ENCODE peak calls at places on chromosomes 12 and 14, in ten cellular contexts. A, D, J, Q, V, U, T, Y, K and G are unnamed samples.

GRCh38 chr12:49274396-49275069 is 9.7 kb downstream of the TUBA1C start:
- DNase-seq in U (no peak), J (no peak), V (no peak), K (no peak), Q (peak; percentile 16), A (no peak), Y (no peak), T (no peak), D (no peak), G (no peak)

GRCh38 chr12:67977668-67978067 is 11.6 kb upstream of the IFNG-AS1 start:
- DNase-seq in T (no peak), K (no peak), J (no peak), Q (no peak), Y (no peak), D (no peak), U (no peak), A (no peak), V (no peak), G (no peak)

GRCh38 chr12:68932701-68933563 is at the start of gene CPM:
- DNase-seq in Y (peak; percentile 91), J (peak; percentile 75), Q (peak; percentile 92), K (peak; percentile 58), D (peak; percentile 84), A (peak; percentile 52), V (peak; percentile 49), T (peak; percentile 28), U (peak; percentile 71), G (peak; percentile 90)

GRCh38 chr12:3973939-3974644 is 100.9 kb upstream of the PARP11 start:
- DNase-seq in D (no peak), T (no peak), Q (no peak), K (no peak), V (peak; percentile 33), J (peak; percentile 5), U (no peak), Y (no peak), A (no peak), G (peak; percentile 10)

GRCh38 chr12:107207931-107208515 is 114.7 kb upstream of the CRY1 start:
- DNase-seq in Q (no peak), Y (no peak), K (no peak), A (no peak), T (no peak), U (no peak), V (no peak), J (no peak), D (no peak), G (no peak)

GRCh38 chr14:39977198-39977597 is 545.0 kb upstream of the FBXO33 start:
- DNase-seq in Q (no peak), T (no peak), V (no peak), A (no peak), J (no peak), Y (no peak), K (no peak), U (no peak), D (no peak), G (no peak)

GRCh38 chr12:92553389-92553788 is 149.4 kb upstream of the PLEKHG7 start:
- DNase-seq in Y (no peak), A (no peak), K (no peak), J (peak; percentile 72), D (peak; percentile 70), T (peak; percentile 72), Q (no peak), V (peak; percentile 97), U (no peak), G (no peak)

GRCh38 chr12:55682087-55682796 is 25.5 kb downstream of the ITGA7 start:
- DNase-seq in T (no peak), Q (no peak), V (no peak), D (no peak), A (no peak), K (no peak), Y (no peak), U (no peak), J (no peak), G (no peak)

GRCh38 chr12:110355080-110355479 is 48.4 kb downstream of the ANAPC7 start:
- DNase-seq in A (peak; percentile 43), Y (no peak), V (peak; percentile 63), D (peak; percentile 47), T (peak; percentile 16), J (no peak), K (peak; percentile 74), U (peak; percentile 15), Q (no peak), G (peak; percentile 82)

GRCh38 chr14:67569011-67569650 is 30.9 kb downstream of the PIGH start:
- DNase-seq in U (no peak), K (peak; percentile 12), D (peak; percentile 63), V (no peak), Y (peak; percentile 25), Q (peak; percentile 55), A (no peak), T (no peak), J (no peak), G (peak; percentile 84)

GRCh38 chr12:104656921-104657320 is 200.2 kb downstream of the CHST11 start:
- DNase-seq in Y (no peak), D (no peak), T (peak; percentile 18), V (peak; percentile 15), Q (no peak), K (no peak), A (no peak), J (no peak), U (no peak), G (no peak)

GRCh38 chr14:79658224-79658623 is 553.1 kb downstream of the DIO2 start:
- DNase-seq in T (no peak), A (no peak), V (no peak), J (no peak), U (no peak), K (no peak), Q (no peak), Y (no peak), D (peak; percentile 9), G (no peak)

DNA sequence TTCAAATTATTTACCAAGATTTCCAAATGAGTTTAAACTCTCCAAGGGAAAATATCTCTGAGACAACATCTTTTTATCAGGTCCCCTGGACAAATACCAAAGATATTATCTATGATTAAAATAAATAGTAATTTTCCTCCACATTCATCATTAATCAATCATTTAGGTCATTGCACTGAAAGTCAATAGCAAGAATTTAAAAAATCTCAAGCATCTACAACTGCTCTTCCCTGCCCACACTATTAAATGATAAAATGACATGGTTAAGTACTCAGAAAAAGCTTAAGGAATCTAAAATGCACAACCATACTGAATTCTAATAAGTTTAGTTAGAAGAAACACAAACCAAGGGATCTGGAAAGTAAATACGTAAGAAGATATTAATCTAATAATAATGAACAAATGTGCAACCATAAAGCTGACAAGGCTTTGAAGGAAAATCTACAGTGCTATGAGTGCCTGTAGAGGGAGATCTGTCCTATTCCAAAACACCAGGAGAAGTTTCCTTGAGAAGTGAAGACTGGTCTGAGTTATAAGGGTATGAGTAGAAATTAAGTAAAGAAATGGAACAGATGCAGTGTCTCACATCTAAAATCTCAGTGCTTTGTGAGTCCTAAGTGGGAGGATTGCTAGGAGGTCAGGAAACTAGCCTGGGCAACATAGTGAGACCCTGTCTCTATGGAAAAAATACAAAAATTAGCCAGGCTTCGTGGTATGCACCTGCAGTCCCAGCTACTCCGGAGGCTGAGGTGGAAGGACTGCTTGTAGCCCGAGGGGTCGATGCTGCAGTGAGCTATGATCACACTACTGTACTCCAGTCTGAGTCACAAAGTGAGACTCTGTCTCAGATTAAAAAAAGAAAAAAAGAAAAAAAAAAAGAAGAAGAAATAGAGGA is 19.2 kb downstream of the INTS13 start:
- DNase-seq in Y (no peak), V (no peak), J (no peak), T (peak; percentile 21), A (peak; percentile 4), D (no peak), U (no peak), Q (no peak), K (no peak), G (no peak)
- H3K36me3 ChIP-seq in Y (peaks cover 51% of the 10 kb centered on the region), V (peaks cover 9% of the 10 kb centered on the region), J (no peaks in the 10 kb centered on the region), T (peaks cover 8% of the 10 kb centered on the region), A (peaks cover 45% of the 10 kb centered on the region), D (peaks cover 40% of the 10 kb centered on the region), U (peaks cover 21% of the 10 kb centered on the region), Q (peaks cover 50% of the 10 kb centered on the region), K (peaks cover 72% of the 10 kb centered on the region), G (peaks cover 9% of the 10 kb centered on the region)

GRCh38 chr12:116075251-116075650 is 202.2 kb downstream of the MED13L start:
- DNase-seq in D (no peak), Q (no peak), T (no peak), K (no peak), U (no peak), Y (no peak), J (no peak), A (no peak), V (no peak), G (no peak)

GRCh38 chr12:116077431-116077830 is 200.1 kb downstream of the MED13L start:
- DNase-seq in K (no peak), T (no peak), Q (no peak), A (no peak), D (no peak), V (no peak), Y (no peak), U (no peak), J (no peak), G (no peak)

GRCh38 chr12:116076399-116076798 is 201.1 kb downstream of the MED13L start:
- DNase-seq in D (no peak), V (peak; percentile 31), K (no peak), J (no peak), T (no peak), Q (no peak), U (no peak), A (no peak), Y (no peak), G (no peak)

GRCh38 chr12:116078396-116078795 is 199.1 kb downstream of the MED13L start:
- DNase-seq in T (no peak), Q (no peak), V (no peak), D (no peak), A (no peak), U (no peak), J (no peak), K (no peak), Y (no peak), G (no peak)

GRCh38 chr12:116074686-116075085 is 202.8 kb downstream of the MED13L start:
- DNase-seq in V (no peak), Y (no peak), D (no peak), T (no peak), J (no peak), A (no peak), Q (no peak), U (no peak), K (no peak), G (no peak)
- H3K36me3 ChIP-seq in V (no peaks in the 10 kb centered on the region), Y (no peaks in the 10 kb centered on the region), D (no peaks in the 10 kb centered on the region), T (peaks cover 5% of the 10 kb centered on the region), J (no peaks in the 10 kb centered on the region), A (no peaks in the 10 kb centered on the region), Q (no peaks in the 10 kb centered on the region), U (no peaks in the 10 kb centered on the region), K (no peaks in the 10 kb centered on the region), G (no peaks in the 10 kb centered on the region)

GRCh38 chr14:64947710-64948611 is 5.4 kb upstream of the GPX2 start:
- DNase-seq in T (no peak), V (no peak), K (no peak), U (no peak), A (no peak), Y (no peak), J (no peak), D (no peak), Q (no peak), G (peak; percentile 23)
- H3K36me3 ChIP-seq in T (peaks cover 66% of the 10 kb centered on the region), V (no peaks in the 10 kb centered on the region), K (peaks cover 16% of the 10 kb centered on the region), U (peaks cover 14% of the 10 kb centered on the region), A (peaks cover 3% of the 10 kb centered on the region), Y (peaks cover 20% of the 10 kb centered on the region), J (peaks cover 3% of the 10 kb centered on the region), D (no peaks in the 10 kb centered on the region), Q (peaks cover 7% of the 10 kb centered on the region), G (peaks cover 12% of the 10 kb centered on the region)

DNA sequence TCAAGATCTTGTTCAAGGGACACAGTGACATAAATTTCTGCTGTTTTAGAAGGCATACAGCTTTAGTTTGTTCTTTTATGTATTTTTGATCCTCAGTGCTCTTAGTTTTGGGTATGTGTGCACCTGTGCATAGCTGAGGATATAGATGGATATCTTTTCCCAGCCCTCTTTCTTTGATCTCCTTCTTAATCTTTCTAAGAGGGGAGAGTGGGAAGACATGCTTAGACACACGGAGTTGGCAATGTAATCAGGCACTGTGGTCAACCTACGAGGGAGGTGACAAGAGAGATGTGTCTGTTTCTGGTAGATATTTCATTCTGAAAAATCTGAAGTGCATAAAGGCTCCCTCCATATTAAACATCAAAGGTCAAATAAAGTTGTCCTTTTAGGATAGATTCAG is 340.6 kb downstream of the TMEM132D start:
- DNase-seq in V (no peak), Q (no peak), A (no peak), K (no peak), T (no peak), D (no peak), Y (no peak), U (no peak), J (no peak), G (no peak)
- H3K36me3 ChIP-seq in V (no peaks in the 10 kb centered on the region), Q (no peaks in the 10 kb centered on the region), A (no peaks in the 10 kb centered on the region), K (no peaks in the 10 kb centered on the region), T (no peaks in the 10 kb centered on the region), D (no peaks in the 10 kb centered on the region), Y (no peaks in the 10 kb centered on the region), U (no peaks in the 10 kb centered on the region), J (no peaks in the 10 kb centered on the region), G (no peaks in the 10 kb centered on the region)